ENCODE peak calls at places on chromosomes 1 and 21, in eight cellular contexts. F, V, R, E, T, D, P and Q are unnamed samples.

GRCh38 chr1:244100691-244101453 is 49.8 kb downstream of the ZBTB18 start:
- DNase-seq in F (no peak), D (no peak), R (peak), V (no peak), T (no peak), E (no peak), P (no peak), Q (no peak)

GRCh38 chr1:97834903-97835302 is 85.9 kb downstream of the DPYD start:
- DNase-seq in P (no peak), R (no peak), V (no peak), F (no peak), T (no peak), E (no peak), D (no peak), Q (no peak)

GRCh38 chr1:226920446-226920894 is 19.6 kb upstream of the COQ8A start:
- DNase-seq in E (no peak), D (no peak), F (no peak), T (peak), P (peak), V (peak), R (no peak), Q (no peak)

GRCh38 chr1:66571789-66572188 is 37.8 kb downstream of the SGIP1 start:
- DNase-seq in D (no peak), T (no peak), P (no peak), R (no peak), V (no peak), E (no peak), F (no peak), Q (no peak)

GRCh38 chr21:35458406-35458805 is 409.3 kb upstream of the RUNX1 start:
- DNase-seq in P (no peak), T (no peak), F (no peak), E (no peak), V (no peak), D (no peak), R (no peak), Q (no peak)

GRCh38 chr1:32868085-32868484 is 2.6 kb downstream of the FNDC5 start:
- DNase-seq in F (no peak), D (no peak), V (no peak), R (no peak), P (no peak), T (no peak), E (no peak), Q (no peak)

GRCh38 chr1:169149555-169150286 is 43.2 kb downstream of the ATP1B1 start:
- DNase-seq in E (no peak), V (no peak), R (no peak), T (no peak), D (no peak), F (no peak), P (no peak), Q (no peak)

GRCh38 chr1:209202826-209203439 is 380.6 kb upstream of the CAMK1G start:
- DNase-seq in P (no peak), T (no peak), R (peak), D (peak), E (peak), V (peak), F (no peak), Q (no peak)

GRCh38 chr1:19133360-19133759 is 76.7 kb downstream of the UBR4 start:
- DNase-seq in R (no peak), P (no peak), F (no peak), D (no peak), V (no peak), T (no peak), E (no peak), Q (no peak)

GRCh38 chr21:32122082-32122481 is 156.8 kb downstream of the MIS18A start:
- DNase-seq in D (no peak), F (no peak), P (no peak), R (no peak), T (no peak), V (no peak), E (no peak), Q (no peak)

GRCh38 chr1:178275553-178275952 is 181.6 kb downstream of the RASAL2 start:
- DNase-seq in R (no peak), V (no peak), P (no peak), T (no peak), F (no peak), E (no peak), D (no peak), Q (no peak)

GRCh38 chr21:38989097-38989744 is 183.5 kb downstream of the ETS2 start:
- DNase-seq in D (no peak), V (no peak), F (no peak), E (no peak), T (no peak), R (no peak), P (no peak), Q (no peak)

GRCh38 chr1:37410815-37411214 is 63.6 kb upstream of the ZC3H12A start:
- DNase-seq in T (no peak), R (no peak), F (no peak), P (no peak), E (peak), D (no peak), V (peak), Q (no peak)

GRCh38 chr1:23528245-23528978 is 2.6 kb downstream of the E2F2 start:
- DNase-seq in E (peak), R (no peak), V (peak), T (peak), P (peak), F (peak), D (peak), Q (peak)

GRCh38 chr21:37082856-37083611 is 10.0 kb downstream of the TTC3 start:
- DNase-seq in T (no peak), E (no peak), V (no peak), P (no peak), R (no peak), D (no peak), F (no peak), Q (no peak)

GRCh38 chr1:86822463-86822862 is 91.5 kb downstream of the SELENOF start:
- DNase-seq in F (no peak), V (no peak), E (peak), T (no peak), P (no peak), R (no peak), D (no peak), Q (no peak)

GRCh38 chr1:220732621-220733020 is 15.5 kb upstream of the MTARC2 start:
- DNase-seq in E (no peak), T (no peak), V (no peak), F (no peak), R (no peak), D (no peak), P (no peak), Q (no peak)

GRCh38 chr1:84598846-84599741 is 24.9 kb upstream of the CTBS start:
- DNase-seq in V (no peak), T (no peak), E (peak), F (no peak), P (no peak), D (no peak), R (no peak), Q (no peak)

GRCh38 chr1:190373705-190374336 is 103.8 kb downstream of the BRINP3 start:
- DNase-seq in V (peak), F (no peak), T (no peak), E (peak), D (peak), R (no peak), P (no peak), Q (no peak)

GRCh38 chr1:99674665-99675064 is 28.8 kb downstream of the PALMD start:
- DNase-seq in F (no peak), E (no peak), V (no peak), T (no peak), R (no peak), P (no peak), D (no peak), Q (no peak)

GRCh38 chr21:45393833-45394638 is 10.9 kb upstream of the COL18A1 start:
- DNase-seq in R (no peak), D (no peak), T (no peak), E (no peak), P (peak), V (no peak), F (no peak), Q (peak)

GRCh38 chr1:171817511-171818265 is 23.6 kb upstream of the DNM3 start:
- DNase-seq in E (no peak), T (no peak), F (no peak), V (peak), R (peak), D (peak), P (no peak), Q (no peak)

GRCh38 chr1:181503130-181503810 is 20.0 kb downstream of the CACNA1E start:
- DNase-seq in T (no peak), F (no peak), V (peak), D (no peak), E (no peak), P (no peak), R (no peak), Q (no peak)

GRCh38 chr1:181501612-181502011 is 18.3 kb downstream of the CACNA1E start:
- DNase-seq in D (no peak), R (no peak), T (no peak), V (no peak), F (no peak), E (no peak), P (no peak), Q (no peak)

GRCh38 chr1:181508486-181509165 is 25.3 kb downstream of the CACNA1E start:
- DNase-seq in P (no peak), T (no peak), R (no peak), F (no peak), D (no peak), V (no peak), E (no peak), Q (no peak)

GRCh38 chr1:181504294-181505115 is 21.2 kb downstream of the CACNA1E start:
- DNase-seq in E (peak), T (no peak), R (no peak), F (no peak), D (peak), P (no peak), V (peak), Q (no peak)

GRCh38 chr1:181506563-181507353 is 23.4 kb downstream of the CACNA1E start:
- DNase-seq in F (no peak), P (no peak), R (no peak), T (no peak), D (no peak), V (no peak), E (no peak), Q (no peak)
- H3K4me3 ChIP-seq in F (no peak), P (no peak), R (no peak), T (no peak), D (no peak), V (no peak), E (no peak), Q (no peak)

GRCh38 chr1:161020573-161021167 is at the start of gene F11R:
- DNase-seq in V (peak), T (no peak), R (no peak), E (no peak), F (no peak), D (peak), P (peak), Q (peak)

GRCh38 chr1:161021959-161022332 is 994 bp upstream of the F11R start:
- DNase-seq in F (no peak), P (no peak), V (no peak), E (no peak), D (peak), T (no peak), R (no peak), Q (no peak)

GRCh38 chr1:161018631-161018930 is 2.4 kb downstream of the F11R start:
- DNase-seq in T (no peak), E (no peak), D (no peak), V (no peak), F (no peak), R (no peak), P (no peak), Q (no peak)

GRCh38 chr1:161021168-161021958 is 411 bp upstream of the F11R start:
- DNase-seq in E (peak), D (peak), F (peak), V (peak), R (no peak), T (peak), P (peak), Q (peak)

DNA sequence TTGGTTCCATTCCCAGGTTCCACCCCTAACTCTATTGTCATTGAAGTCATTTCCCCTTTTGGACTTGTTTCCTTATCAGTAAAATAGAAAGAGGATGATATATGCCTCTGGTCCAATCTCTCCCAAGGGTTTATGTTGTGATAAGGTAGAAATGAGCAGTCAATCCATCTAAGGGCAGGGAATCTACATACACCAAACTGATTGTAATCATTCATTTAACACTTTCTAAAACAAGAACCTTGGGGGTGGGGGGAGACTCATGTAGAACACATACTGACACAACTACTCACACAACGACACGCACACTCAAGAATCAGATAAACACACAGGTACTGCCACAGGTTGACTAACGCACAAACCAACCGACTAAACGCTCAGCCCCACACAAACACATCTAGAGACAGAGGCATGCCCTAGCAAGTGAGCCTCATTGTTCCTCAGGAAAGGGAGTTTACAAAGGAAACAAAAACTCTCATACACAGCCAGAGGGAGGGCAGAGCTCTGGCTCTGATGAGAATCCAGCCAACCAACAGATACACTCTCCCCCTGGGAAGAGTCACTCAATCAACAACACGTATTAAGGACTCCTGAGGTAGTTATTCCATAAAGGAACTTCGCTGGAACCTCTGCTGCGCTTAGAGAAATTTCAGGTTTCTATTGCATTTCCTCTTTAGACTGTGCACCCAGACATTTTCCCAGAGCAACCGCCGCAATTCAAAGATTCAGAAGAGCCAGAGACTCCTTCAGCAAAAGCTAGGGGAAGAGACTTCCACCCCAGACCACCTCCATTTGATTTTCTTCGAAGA is 982 bp downstream of the F11R start:
- DNase-seq in V (no peak), R (no peak), T (no peak), D (no peak), P (no peak), E (no peak), F (no peak), Q (no peak)
- H3K27ac ChIP-seq in V (peak), R (no peak), T (peak), D (peak), P (peak), E (no peak), F (no peak), Q (peak)

GRCh38 chr1:245673920-245674414 is 519.2 kb downstream of the KIF26B start:
- DNase-seq in E (peak), T (no peak), V (no peak), R (no peak), F (no peak), D (no peak), P (no peak), Q (no peak)
- H3K4me3 ChIP-seq in E (peak), T (no peak), V (no peak), R (no peak), F (no peak), D (no peak), P (no peak), Q (no peak)

GRCh38 chr1:236605030-236605806 is 902 bp upstream of the HEATR1 start:
- DNase-seq in F (no peak), T (no peak), E (no peak), V (no peak), R (no peak), D (no peak), P (peak), Q (peak)

GRCh38 chr1:236602171-236602570 is 2.1 kb downstream of the HEATR1 start:
- DNase-seq in D (no peak), P (no peak), E (no peak), R (no peak), F (no peak), T (no peak), V (no peak), Q (no peak)

GRCh38 chr1:236608930-236609726 is 4.8 kb upstream of the HEATR1 start:
- DNase-seq in F (no peak), P (peak), D (peak), V (peak), E (peak), T (peak), R (no peak), Q (no peak)

GRCh38 chr1:236604218-236605029 is at the start of gene HEATR1:
- DNase-seq in T (peak), V (peak), P (peak), F (peak), R (peak), D (peak), E (peak), Q (peak)

GRCh38 chr1:236603896-236604217 is 459 bp downstream of the HEATR1 start:
- DNase-seq in R (no peak), T (no peak), P (no peak), D (peak), F (no peak), E (no peak), V (peak), Q (no peak)
- H3K27ac ChIP-seq in R (peak), T (peak), P (no peak), D (peak), F (peak), E (peak), V (no peak), Q (no peak)

GRCh38 chr1:21104683-21105082 is 72.0 kb downstream of the EIF4G3 start:
- DNase-seq in T (no peak), E (no peak), R (no peak), P (no peak), D (no peak), F (no peak), V (no peak), Q (no peak)

GRCh38 chr1:21110163-21110562 is 66.5 kb downstream of the EIF4G3 start:
- DNase-seq in F (no peak), E (no peak), V (no peak), D (no peak), T (no peak), R (no peak), P (no peak), Q (no peak)

GRCh38 chr1:21105807-21106206 is 70.9 kb downstream of the EIF4G3 start:
- DNase-seq in D (no peak), T (no peak), P (no peak), R (no peak), V (no peak), E (no peak), F (no peak), Q (no peak)

GRCh38 chr1:21106709-21107108 is 70.0 kb downstream of the EIF4G3 start:
- DNase-seq in D (no peak), E (no peak), T (no peak), F (no peak), R (no peak), P (no peak), V (no peak), Q (no peak)

DNA sequence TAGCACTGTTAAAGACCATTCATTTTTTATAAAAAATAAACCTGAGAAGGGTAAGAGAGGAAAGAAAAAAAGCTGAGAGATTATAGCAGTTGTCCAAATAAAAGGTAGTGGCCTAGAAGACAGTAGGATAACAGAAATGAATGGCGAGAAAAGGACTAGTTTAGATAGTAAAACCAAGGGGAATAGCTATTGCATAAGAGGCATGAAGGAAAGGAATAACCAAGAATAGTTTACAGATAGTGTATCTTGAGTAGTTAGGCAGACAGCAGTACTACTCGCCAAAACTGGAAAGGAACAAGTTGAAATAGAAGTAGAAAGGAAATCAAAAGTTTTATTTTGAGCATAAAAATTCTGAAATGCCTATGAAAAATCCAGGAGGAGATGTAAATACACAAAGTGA is 70.5 kb downstream of the EIF4G3 start:
- DNase-seq in V (no peak), E (no peak), T (no peak), R (no peak), D (no peak), P (no peak), F (no peak), Q (no peak)
- H3K4me3 ChIP-seq in V (no peak), E (no peak), T (no peak), R (no peak), D (no peak), P (no peak), F (no peak), Q (no peak)